ENCODE peak calls at places on chromosomes 11 and 22, in four cellular contexts. U is HT1080; Z is cardiac fibroblast; T is activated CD8-positive, alpha-beta memory T cell treated with anti-CD3 and anti-CD28 coated beads, Interleukin-2, amount 50 U/mL, for 4 hours. R is an unnamed sample.

GRCh38 chr22:25475554-25476022 is 88.9 kb upstream of the GRK3 start:
- DNase-seq in U (peak; percentile 13), Z (peak; percentile 27), T (no peak), R (no peak)

GRCh38 chr11:132943737-132944556 is 588.4 kb downstream of the OPCML start:
- DNase-seq in T (no peak), Z (peak; percentile 3), U (no peak), R (no peak)

GRCh38 chr11:60222141-60222540 is 20.8 kb downstream of the MS4A4E start:
- DNase-seq in T (no peak), U (no peak), Z (no peak), R (no peak)

GRCh38 chr22:24117942-24118341 is 63.3 kb upstream of the SUSD2 start:
- DNase-seq in T (no peak), U (no peak), Z (no peak), R (no peak)

GRCh38 chr11:34358258-34358665 is 452 bp upstream of the ABTB2 start:
- DNase-seq in U (peak; percentile 81), T (no peak), Z (peak; percentile 62), R (peak; percentile 75)

GRCh38 chr11:102850973-102851745 is 7.8 kb upstream of the MMP3 start:
- DNase-seq in T (no peak), U (peak; percentile 93), Z (peak; percentile 77), R (no peak)

GRCh38 chr11:2814751-2815150 is 70.8 kb downstream of the CDKN1C start:
- DNase-seq in T (no peak), Z (no peak), U (no peak), R (no peak)

GRCh38 chr11:74604311-74604710 is 11.9 kb downstream of the POLD3 start:
- DNase-seq in T (no peak), U (no peak), Z (no peak), R (no peak)

GRCh38 chr22:31585161-31585859 is 76.7 kb downstream of the PISD start:
- DNase-seq in U (no peak), Z (peak; percentile 72), T (no peak), R (no peak)

GRCh38 chr11:108221401-108221800 is 1.0 kb downstream of the NPAT start:
- DNase-seq in T (no peak), Z (peak; percentile 38), U (no peak), R (no peak)

GRCh38 chr11:103582351-103582909 is 454.0 kb upstream of the DDI1 start:
- DNase-seq in U (no peak), T (no peak), Z (peak; percentile 31), R (no peak)

GRCh38 chr11:61079416-61080150 is 22.7 kb upstream of the CD5 start:
- DNase-seq in U (no peak), T (no peak), Z (no peak), R (peak; percentile 41)

GRCh38 chr11:127492025-127492424 is 491.5 kb upstream of the KIRREL3 start:
- DNase-seq in Z (no peak), T (no peak), U (peak; percentile 11), R (no peak)

GRCh38 chr22:38494498-38494897 is 11.6 kb downstream of the DDX17 start:
- DNase-seq in T (no peak), Z (peak; percentile 59), U (no peak), R (no peak)

GRCh38 chr11:12358302-12359188 is 18.8 kb upstream of the PARVA start:
- DNase-seq in U (no peak), Z (no peak), T (no peak), R (no peak)

GRCh38 chr22:49305966-49306631 is 521.6 kb downstream of the BRD1 start:
- DNase-seq in T (peak; percentile 1), Z (no peak), U (no peak), R (peak; percentile 19)

GRCh38 chr11:113992459-113993105 is 17.7 kb downstream of the HTR3A start:
- DNase-seq in Z (no peak), U (no peak), T (no peak), R (no peak)

GRCh38 chr11:100576044-100577021 is 110.8 kb upstream of the ARHGAP42 start:
- DNase-seq in Z (peak; percentile 81), T (no peak), U (peak; percentile 46), R (no peak)

GRCh38 chr11:73875840-73876239 is 806 bp downstream of the COA4 start:
- DNase-seq in T (no peak), Z (no peak), U (no peak), R (no peak)

GRCh38 chr11:86197448-86197847 is 47.1 kb upstream of the EED start:
- DNase-seq in U (no peak), T (no peak), Z (no peak), R (no peak)

GRCh38 chr11:132284048-132284447 is 913.6 kb downstream of the NTM start:
- DNase-seq in U (no peak), T (no peak), Z (no peak), R (no peak)

GRCh38 chr22:19779685-19780268 is 19.2 kb downstream of the TBX1 start:
- DNase-seq in T (no peak), U (no peak), Z (no peak), R (no peak)

GRCh38 chr11:8812438-8812837 is 98.6 kb upstream of the AKIP1 start:
- DNase-seq in U (no peak), T (no peak), Z (peak; percentile 46), R (no peak)

GRCh38 chr11:20157768-20158167 is 2.5 kb downstream of the DBX1 start:
- DNase-seq in U (no peak), Z (no peak), T (no peak), R (no peak)

GRCh38 chr22:45483319-45483718 is 19.4 kb upstream of the FBLN1 start:
- DNase-seq in T (no peak), Z (no peak), U (no peak), R (no peak)

GRCh38 chr11:92257536-92257935 is 32.9 kb downstream of the FAT3 start:
- DNase-seq in T (no peak), U (no peak), Z (no peak), R (no peak)

GRCh38 chr11:18594999-18595749 is 4.4 kb upstream of the MISFA start:
- DNase-seq in U (peak; percentile 54), Z (peak; percentile 72), T (no peak), R (no peak)

GRCh38 chr22:40396882-40397281 is 26.5 kb downstream of the SGSM3 start:
- DNase-seq in Z (peak; percentile 82), U (peak; percentile 70), T (no peak), R (no peak)

GRCh38 chr11:1226226-1226961 is 3.5 kb downstream of the MUC5B start:
- DNase-seq in Z (no peak), T (peak; percentile 20), U (no peak), R (peak; percentile 35)

GRCh38 chr22:43928418-43929307 is 5.1 kb downstream of the PNPLA3 start:
- DNase-seq in Z (no peak), U (no peak), T (no peak), R (no peak)

GRCh38 chr11:128488471-128488870 is 98.9 kb downstream of the ETS1 start:
- DNase-seq in Z (peak; percentile 98), T (no peak), U (peak; percentile 94), R (no peak)

GRCh38 chr22:17257578-17257977 is 38.3 kb upstream of the ADA2 start:
- DNase-seq in Z (no peak), U (no peak), T (no peak), R (no peak)

GRCh38 chr11:77204792-77205466 is 76.9 kb downstream of the MYO7A start:
- DNase-seq in T (no peak), U (no peak), Z (no peak), R (no peak)

GRCh38 chr11:15034687-15035267 is 38.6 kb upstream of the CALCB start:
- DNase-seq in U (peak; percentile 7), T (no peak), Z (no peak), R (no peak)

GRCh38 chr22:22097727-22098228 is 115.2 kb upstream of the TOP3B start:
- DNase-seq in Z (no peak), U (no peak), T (no peak), R (no peak)

GRCh38 chr11:1693327-1694063 is 3.5 kb upstream of the KRTAP5-6 start:
- DNase-seq in U (peak; percentile 58), Z (peak; percentile 73), T (peak; percentile 76), R (peak; percentile 86)

GRCh38 chr11:45769960-45770359 is 35.0 kb upstream of the SLC35C1 start:
- DNase-seq in T (no peak), Z (no peak), U (no peak), R (no peak)

GRCh38 chr11:62129610-62130497 is 6.0 kb downstream of the INCENP start:
- DNase-seq in Z (no peak), U (no peak), T (no peak), R (no peak)

GRCh38 chr11:88320149-88320559 is 17.4 kb downstream of the CTSC start:
- DNase-seq in Z (peak; percentile 66), U (no peak), T (no peak), R (no peak)

GRCh38 chr11:121113611-121114010 is 12.6 kb downstream of the TECTA start:
- DNase-seq in T (no peak), U (no peak), Z (no peak), R (no peak)